ENCODE peak calls at places on chromosomes 5 and 9, in five cellular contexts. B is activated CD8-positive, alpha-beta memory T cell treated with anti-CD3 and anti-CD28 coated beads for 1 hour; L is lower leg skin; Q is GM12891; W is activated naive CD4-positive, alpha-beta T cell. C is an unnamed sample.

GRCh38 chr9:117526674-117527073 is 111.8 kb upstream of the ASTN2 start:
- DNase-seq in B (no peak), L (no peak), Q (no peak), W (no peak), C (no peak)

GRCh38 chr9:93676310-93677054 is 100.1 kb downstream of the PHF2 start:
- DNase-seq in B (no peak), L (no peak), Q (no peak), W (no peak), C (no peak)

GRCh38 chr9:110655723-110656641 is 12.6 kb upstream of the MUSK start:
- DNase-seq in B (no peak), L (peak), Q (no peak), W (no peak), C (no peak)

GRCh38 chr9:128902351-128903078 is 18.3 kb upstream of the PHYHD1 start:
- DNase-seq in B (peak), L (peak), Q (peak), W (peak), C (no peak)

GRCh38 chr5:139385061-139385889 is 2.2 kb upstream of the SLC23A1 start:
- DNase-seq in B (no peak), L (no peak), Q (no peak), W (no peak), C (no peak)

GRCh38 chr9:89952401-89952800 is 347.6 kb downstream of the GADD45G start:
- DNase-seq in B (no peak), L (no peak), Q (no peak), W (no peak), C (no peak)

GRCh38 chr9:34588671-34589370 is 703 bp downstream of the CNTFR start:
- DNase-seq in B (no peak), L (no peak), Q (no peak), W (no peak), C (no peak)

GRCh38 chr9:26012797-26013594 is 334.8 kb upstream of the TUSC1 start:
- DNase-seq in B (no peak), L (no peak), Q (no peak), W (no peak), C (no peak)

GRCh38 chr9:83154821-83155220 is 91.9 kb upstream of the RASEF start:
- DNase-seq in B (no peak), L (no peak), Q (no peak), W (no peak), C (no peak)

GRCh38 chr5:177431317-177432142 is 5.1 kb downstream of the GRK6 start:
- DNase-seq in B (peak), L (peak), Q (peak), W (peak), C (no peak)

GRCh38 chr5:117131048-117131679 is 556.5 kb upstream of the SEMA6A start:
- DNase-seq in B (no peak), L (peak), Q (no peak), W (no peak), C (no peak)

GRCh38 chr5:180156141-180156540 is 52.9 kb downstream of the RASGEF1C start:
- DNase-seq in B (no peak), L (peak), Q (no peak), W (no peak), C (no peak)

GRCh38 chr5:78779771-78780616 is 131.4 kb upstream of the LHFPL2 start:
- DNase-seq in B (no peak), L (no peak), Q (no peak), W (no peak), C (no peak)

GRCh38 chr5:173477320-173478055 is 139.0 kb downstream of the BOD1 start:
- DNase-seq in B (no peak), L (no peak), Q (no peak), W (no peak), C (no peak)

GRCh38 chr5:124735169-124735858 is 11.1 kb downstream of the ZNF608 start:
- DNase-seq in B (no peak), L (no peak), Q (no peak), W (no peak), C (no peak)

GRCh38 chr5:151345808-151346478 is 1.4 kb downstream of the SLC36A2 start:
- DNase-seq in B (no peak), L (no peak), Q (no peak), W (no peak), C (no peak)